ENCODE peak calls at places on chromosomes 11 and 22, in nine cellular contexts. I is astrocyte of the cerebellum, N is AG04449, O is RWPE1, V is fibroblast of lung, R is foreskin fibroblast, K is AG09309, H is A549, B is H1. X is an unnamed sample.

GRCh38 chr11:128840783-128841182 is 26.3 kb downstream of the KCNJ1 start:
- DNase-seq in I (no peak), N (no peak), O (no peak), V (no peak), R (no peak), K (no peak), H (no peak), B (no peak), X (no peak)

GRCh38 chr11:65356394-65356972 is 1.9 kb downstream of the TIGD3 start:
- DNase-seq in I (no peak), N (no peak), O (no peak), V (no peak), R (no peak), K (no peak), H (no peak), B (no peak), X (no peak)

GRCh38 chr11:58629857-58630256 is 7.4 kb downstream of the CNTF start:
- DNase-seq in I (peak), N (peak), O (peak), V (peak), R (peak), K (peak), H (peak), B (no peak), X (peak)

GRCh38 chr11:26992031-26992541 is 1.8 kb upstream of the FIBIN start:
- DNase-seq in I (peak), N (peak), O (peak), V (peak), R (peak), K (peak), H (no peak), B (no peak), X (peak)

GRCh38 chr11:88384004-88384677 is 46.6 kb upstream of the CTSC start:
- DNase-seq in I (peak), N (no peak), O (peak), V (no peak), R (no peak), K (no peak), H (peak), B (no peak), X (peak)

GRCh38 chr22:46068908-46069481 is 81.3 kb upstream of the PPARA start:
- DNase-seq in I (no peak), N (peak), O (no peak), V (peak), R (peak), K (peak), H (no peak), B (no peak), X (peak)

GRCh38 chr11:288328-289144 is at the start of gene PGGHG:
- DNase-seq in I (no peak), N (no peak), O (peak), V (no peak), R (peak), K (no peak), H (no peak), B (no peak), X (no peak)

GRCh38 chr22:28016781-28017557 is 97.9 kb upstream of the PITPNB start:
- DNase-seq in I (no peak), N (no peak), O (no peak), V (no peak), R (no peak), K (no peak), H (no peak), B (no peak), X (no peak)

GRCh38 chr11:91382946-91383345 is 841.7 kb upstream of the FAT3 start:
- DNase-seq in I (no peak), N (no peak), O (no peak), V (no peak), R (no peak), K (no peak), H (no peak), B (no peak), X (no peak)

DNA sequence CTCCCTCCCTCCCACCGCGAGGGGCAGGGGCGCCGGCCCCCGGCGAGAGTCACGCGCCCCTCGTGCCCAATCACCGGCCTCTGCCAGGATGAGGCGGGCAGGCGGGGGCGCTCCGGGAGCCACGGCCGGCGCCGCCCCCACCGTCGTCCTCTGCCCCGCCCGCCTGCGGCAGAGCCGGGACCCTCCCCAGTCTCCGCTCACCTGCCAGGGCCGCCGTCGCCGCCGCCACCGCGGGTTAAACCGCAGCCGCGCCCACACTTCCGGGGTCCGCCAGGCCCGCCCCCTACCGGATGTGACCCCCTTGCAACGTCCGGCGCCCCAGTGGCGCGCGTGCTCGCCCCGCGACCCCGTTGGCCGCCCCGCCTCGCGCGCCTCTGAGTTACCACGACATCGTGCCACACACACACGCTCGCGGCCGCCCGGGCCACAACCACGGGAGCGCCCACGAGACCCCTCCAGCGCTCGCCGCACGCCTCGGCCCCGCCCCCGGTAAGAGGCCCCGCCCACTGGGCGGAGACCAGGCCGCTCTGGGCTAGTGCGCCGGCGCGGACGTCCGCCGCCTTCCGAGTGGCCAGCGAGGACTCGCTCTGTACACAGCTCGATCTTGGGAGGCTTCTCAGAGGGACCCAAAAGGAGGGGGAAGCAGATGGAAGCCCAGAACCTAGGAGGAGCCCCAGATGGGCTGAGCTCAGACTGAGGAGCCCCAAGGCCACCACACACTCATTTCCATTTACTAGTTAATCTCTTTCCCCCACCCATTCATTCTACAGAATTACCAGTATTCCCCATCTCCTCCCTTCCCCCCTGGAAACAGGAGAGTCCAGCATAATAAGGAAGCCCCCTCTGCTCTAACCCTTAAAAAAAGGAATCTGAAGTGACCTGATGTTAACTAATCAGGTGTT is at the start of gene VPS37C:
- DNase-seq in I (peak), N (no peak), O (peak), V (peak), R (peak), K (peak), H (peak), B (peak), X (peak)
- TF ChIP-seq CTCF in I (no peak), N (peak), O (no peak), V (no peak), R (no peak), K (no peak), H (no peak), B (no peak), X (peak)

DNA sequence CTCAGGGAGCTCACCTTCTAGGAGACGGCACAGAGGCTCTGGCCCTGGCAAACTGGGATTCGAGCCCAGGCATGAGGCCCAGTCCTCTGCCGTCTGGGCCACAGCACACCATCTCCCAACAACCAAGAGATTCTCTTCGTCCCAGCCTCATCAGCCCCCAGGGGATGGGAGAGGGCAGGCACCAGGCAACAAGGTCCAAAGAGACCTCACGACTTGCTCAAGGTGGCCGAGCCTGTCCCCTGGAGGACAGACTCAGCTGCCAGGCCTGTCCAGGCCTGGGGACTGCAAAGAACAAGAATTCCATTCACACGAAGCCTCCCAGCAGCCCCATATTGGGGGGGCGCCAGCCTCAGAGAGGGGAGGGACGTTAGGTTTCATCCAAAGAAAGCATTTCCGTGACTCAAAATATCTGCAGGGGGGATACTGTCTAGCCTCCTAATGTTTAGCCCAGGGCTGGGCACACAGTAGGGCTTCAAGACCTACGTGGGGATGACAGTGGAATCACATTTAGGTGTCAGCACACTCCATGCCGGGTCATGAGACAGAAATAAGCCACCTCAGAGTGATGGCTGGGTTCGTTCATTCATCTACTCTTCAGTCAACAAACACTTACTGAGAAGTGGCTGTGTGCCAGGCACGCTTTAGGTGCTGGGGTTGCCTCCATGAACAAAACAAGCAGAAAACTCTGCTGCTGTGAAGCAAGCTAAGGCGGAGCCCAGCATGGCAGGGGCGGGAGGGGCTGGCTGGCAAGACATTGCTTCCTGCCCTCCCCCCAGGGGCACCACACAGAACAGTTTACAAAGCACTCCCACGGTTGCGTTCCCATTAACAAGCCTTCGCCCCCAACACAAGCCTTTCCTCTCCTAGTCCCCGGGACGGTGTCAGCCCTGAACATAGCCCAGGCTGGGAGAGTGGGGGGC is 1.2 kb downstream of the CARNS1 start:
- DNase-seq in I (no peak), N (no peak), O (no peak), V (peak), R (no peak), K (no peak), H (peak), B (no peak), X (no peak)
- TF ChIP-seq CTCF in I (no peak), N (no peak), O (no peak), V (no peak), R (no peak), K (no peak), H (no peak), B (no peak), X (no peak)

GRCh38 chr11:69429716-69430491 is 51.6 kb upstream of the LINC01488 start:
- DNase-seq in I (no peak), N (no peak), O (no peak), V (no peak), R (no peak), K (no peak), H (no peak), B (no peak), X (no peak)
- TF ChIP-seq CTCF in I (no peak), N (no peak), O (no peak), V (no peak), R (no peak), K (no peak), H (no peak), B (no peak), X (no peak)

DNA sequence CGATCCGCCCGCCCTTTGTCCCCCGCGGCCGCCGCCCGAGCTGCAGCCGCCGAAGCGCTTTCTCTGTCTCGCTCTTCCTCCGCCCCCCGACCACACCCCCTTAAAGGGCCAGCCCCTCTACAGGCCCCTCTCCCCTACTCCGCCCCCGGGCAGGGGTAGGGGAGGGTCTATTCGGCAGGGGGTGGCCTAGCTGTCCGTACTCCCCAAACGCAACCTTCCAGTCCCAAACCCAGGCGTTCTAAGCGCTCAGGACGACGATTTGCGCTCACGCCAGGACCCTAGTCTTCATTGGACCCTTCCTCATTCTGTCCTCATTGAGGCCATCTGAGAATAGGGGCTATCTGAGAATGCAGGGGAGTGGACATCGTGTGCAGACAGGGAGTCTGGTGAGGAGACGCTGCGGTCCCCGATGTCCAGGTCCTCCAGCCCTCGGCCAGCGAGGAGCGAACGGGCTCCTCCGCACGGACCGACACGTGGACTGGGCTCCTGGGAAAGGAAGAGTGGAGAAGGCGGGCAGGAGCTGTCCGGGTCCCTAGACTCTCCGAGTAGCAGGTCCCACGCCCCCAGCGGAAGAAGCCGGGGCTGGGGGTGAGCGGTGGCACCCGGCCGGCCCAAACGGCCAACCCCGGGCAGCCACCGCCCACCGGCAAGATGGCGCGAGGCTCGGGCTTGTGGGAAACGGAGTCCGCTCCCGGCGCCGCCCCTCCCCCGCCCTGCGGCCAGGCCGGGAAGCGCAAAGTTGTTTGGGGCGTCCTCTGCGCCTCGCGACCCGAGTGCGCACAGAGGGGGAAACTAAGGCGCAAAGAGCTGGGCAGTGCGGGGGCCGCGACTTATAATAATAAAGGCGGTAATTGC is at the start of gene PPP1R14B:
- DNase-seq in I (peak), N (no peak), O (peak), V (peak), R (peak), K (no peak), H (peak), B (no peak), X (peak)
- TF ChIP-seq CTCF in I (no peak), N (no peak), O (no peak), V (no peak), R (no peak), K (no peak), H (no peak), B (peak), X (peak)

GRCh38 chr11:119641991-119642745 is 86.8 kb downstream of the NECTIN1 start:
- DNase-seq in I (no peak), N (no peak), O (peak), V (peak), R (no peak), K (no peak), H (peak), B (no peak), X (peak)
- TF ChIP-seq CTCF in I (peak), N (peak), O (peak), V (peak), R (peak), K (peak), H (peak), B (peak), X (peak)

DNA sequence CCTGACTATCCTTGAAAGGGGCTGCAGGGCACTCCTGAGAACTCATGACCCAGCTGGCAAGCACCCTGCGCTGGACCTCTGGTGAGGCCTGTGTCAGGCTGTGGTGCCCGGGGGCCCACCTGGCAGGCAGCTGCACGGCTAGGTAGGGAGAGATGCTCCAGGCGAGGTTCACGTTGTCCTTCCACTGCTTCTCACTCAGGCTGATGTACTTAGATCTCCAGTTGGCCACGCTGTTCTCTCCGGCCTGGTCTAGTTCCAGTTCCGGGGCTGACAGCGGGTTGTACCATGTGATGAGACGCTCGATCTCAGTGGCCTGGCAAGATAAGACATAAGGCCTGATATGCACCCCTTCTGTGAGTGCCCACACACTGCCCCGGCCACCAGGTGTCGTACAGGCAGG is 44.7 kb upstream of the SERPIND1 start:
- DNase-seq in I (no peak), N (no peak), O (no peak), V (no peak), R (no peak), K (no peak), H (no peak), B (no peak), X (no peak)
- TF ChIP-seq CTCF in I (no peak), N (no peak), O (no peak), V (no peak), R (no peak), K (no peak), H (no peak), B (no peak), X (no peak)

DNA sequence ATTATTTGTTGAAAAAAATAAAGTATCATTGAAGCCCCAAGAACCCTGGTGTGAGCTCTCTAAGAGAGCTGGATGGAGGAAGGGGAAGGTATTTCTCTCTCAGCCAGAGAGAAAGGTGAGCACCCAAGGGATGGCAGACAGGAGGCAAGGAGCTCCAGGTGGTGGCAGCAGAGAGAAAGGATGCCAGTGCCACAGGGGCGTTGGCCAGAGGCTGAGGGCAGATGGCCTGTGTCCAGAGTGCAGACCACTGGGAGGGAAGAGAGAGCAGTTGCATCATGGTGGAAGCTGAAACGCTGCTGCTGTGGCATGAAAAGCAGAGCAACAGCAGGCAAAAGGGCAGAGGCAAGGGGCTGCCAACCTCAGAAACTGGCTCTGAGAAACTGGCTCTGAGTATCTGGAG is 8.5 kb downstream of the SPON1 start:
- DNase-seq in I (no peak), N (no peak), O (peak), V (peak), R (no peak), K (no peak), H (peak), B (no peak), X (peak)
- TF ChIP-seq CTCF in I (no peak), N (no peak), O (no peak), V (peak), R (peak), K (peak), H (peak), B (peak), X (peak)

GRCh38 chr11:34940026-34940677 is 23.7 kb downstream of the PDHX start:
- DNase-seq in I (peak), N (no peak), O (no peak), V (peak), R (no peak), K (peak), H (no peak), B (no peak), X (no peak)
- TF ChIP-seq CTCF in I (no peak), N (no peak), O (no peak), V (no peak), R (no peak), K (no peak), H (peak), B (no peak), X (no peak)

X was measured in HFFc6.